ENCODE peak calls at places on chromosome 20, in nine cellular contexts. Z is Calu3, B is neural crest cell, G is A549, N is choroid plexus epithelial cell, V is bronchial epithelial cell, O is SHP77 treated with DMSO at 0.1 percent for 48 hours, P is NCI-H1694 treated with DMSO at 0.1 percent for 48 hours, K is posterior vena cava. A is an unnamed sample.

GRCh38 chr20:42093542-42094440 is 475.6 kb upstream of the CHD6 start:
- DNase-seq in K (no peak), G (no peak), Z (no peak), N (no peak), V (no peak), B (no peak), P (no peak), O (peak; percentile 95), A (no peak)

GRCh38 chr20:24134284-24134683 is 145.7 kb upstream of the GGTLC1 start:
- DNase-seq in O (no peak), Z (no peak), B (no peak), G (no peak), V (peak; percentile 73), N (peak; percentile 18), P (peak; percentile 19), K (no peak), A (no peak)

GRCh38 chr20:47843886-47844567 is 58.7 kb upstream of the SULF2 start:
- DNase-seq in P (no peak), V (peak; percentile 87), B (no peak), K (no peak), O (no peak), Z (peak; percentile 54), N (no peak), G (no peak), A (no peak)

GRCh38 chr20:14777571-14777970 is 440.2 kb upstream of the FLRT3 start:
- DNase-seq in B (no peak), N (peak; percentile 68), P (no peak), Z (no peak), K (no peak), O (no peak), G (no peak), V (peak; percentile 94), A (no peak)

GRCh38 chr20:4435210-4435609 is 286.5 kb upstream of the PRND start:
- DNase-seq in O (no peak), P (no peak), B (no peak), V (no peak), G (no peak), K (no peak), Z (no peak), N (no peak), A (no peak)

GRCh38 chr20:2805682-2806350 is 5.4 kb upstream of the CPXM1 start:
- DNase-seq in B (no peak), V (no peak), N (no peak), K (no peak), P (no peak), O (no peak), G (no peak), Z (no peak), A (no peak)

GRCh38 chr20:64155258-64156135 is 8.8 kb upstream of the MYT1 start:
- DNase-seq in K (no peak), Z (no peak), P (no peak), V (no peak), N (no peak), B (no peak), O (no peak), G (no peak), A (no peak)

GRCh38 chr20:41599699-41600104 is 18.5 kb downstream of the CHD6 start:
- DNase-seq in N (no peak), P (no peak), G (no peak), K (no peak), O (no peak), B (no peak), Z (no peak), V (no peak), A (no peak)

GRCh38 chr20:63457737-63458136 is 14.7 kb downstream of the KCNQ2 start:
- DNase-seq in N (no peak), G (peak; percentile 58), P (peak; percentile 14), K (no peak), V (peak; percentile 12), O (no peak), Z (peak; percentile 91), B (no peak), A (no peak)

GRCh38 chr20:48162621-48163020 is 377.3 kb upstream of the SULF2 start:
- DNase-seq in P (no peak), O (no peak), V (no peak), K (peak; percentile 37), N (no peak), Z (no peak), B (no peak), G (no peak), A (no peak)

GRCh38 chr20:50826121-50826520 is 31.3 kb downstream of the BCAS4 start:
- DNase-seq in O (no peak), N (no peak), V (no peak), P (no peak), G (no peak), B (no peak), K (no peak), Z (no peak), A (no peak)

GRCh38 chr20:20712474-20713243 is at the start of gene RALGAPA2:
- DNase-seq in B (peak; percentile 95), N (peak; percentile 99), P (peak; percentile 93), Z (peak; percentile 84), O (peak; percentile 98), K (peak; percentile 99), V (peak; percentile 94), G (peak; percentile 96), A (peak; percentile 97)

GRCh38 chr20:37179671-37180524 is 550 bp upstream of the MROH8 start:
- DNase-seq in V (peak; percentile 88), O (no peak), Z (no peak), N (peak; percentile 48), G (no peak), K (no peak), P (no peak), B (no peak), A (no peak)

GRCh38 chr20:64247970-64248841 is 7.3 kb upstream of the PCMTD2 start:
- DNase-seq in O (no peak), B (no peak), G (no peak), K (peak; percentile 59), N (no peak), Z (no peak), V (no peak), P (no peak), A (no peak)

GRCh38 chr20:11952621-11953020 is 34.9 kb downstream of the BTBD3 start:
- DNase-seq in K (no peak), V (no peak), B (no peak), O (no peak), P (no peak), Z (no peak), G (no peak), N (no peak), A (no peak)